ENCODE peak calls at places on chromosome 11, in five cellular contexts. N is mesenchymal stem cell, T is H9, U is neuronal stem cell, J is H1. M is an unnamed sample.
A peak's percentile ranks its signal among the peaks of the same experiment; 100 is the strongest.

GRCh38 chr11:99509863-99510262 is 489.1 kb downstream of the CNTN5 start:
- DNase-seq in U (no peak), N (no peak), T (no peak), J (no peak), M (no peak)

GRCh38 chr11:121572581-121573059 is 119.9 kb upstream of the SORL1-AS1 start:
- DNase-seq in J (no peak), N (no peak), T (no peak), U (no peak), M (no peak)

GRCh38 chr11:73047773-73048371 is 94.2 kb downstream of the FCHSD2 start:
- DNase-seq in U (no peak), J (no peak), T (no peak), N (peak; percentile 22), M (no peak)

GRCh38 chr11:67584881-67585873 is 1.6 kb downstream of the GSTP1 start:
- DNase-seq in U (no peak), J (no peak), T (no peak), N (peak; percentile 21), M (no peak)

GRCh38 chr11:112844530-112844929 is 116.7 kb upstream of the NCAM1 start:
- DNase-seq in J (peak; percentile 22), T (no peak), N (no peak), U (peak; percentile 48), M (no peak)

GRCh38 chr11:74546752-74547151 is 45.6 kb upstream of the POLD3 start:
- DNase-seq in N (no peak), J (no peak), U (no peak), T (no peak), M (no peak)

GRCh38 chr11:82872377-82873150 is 27.7 kb downstream of the PRCP start:
- DNase-seq in U (no peak), N (no peak), J (no peak), T (no peak), M (no peak)

GRCh38 chr11:63896071-63896470 is 20.9 kb downstream of the RCOR2 start:
- DNase-seq in U (no peak), T (no peak), J (no peak), N (no peak), M (no peak)

GRCh38 chr11:132024587-132025295 is 654.3 kb downstream of the NTM start:
- DNase-seq in T (no peak), N (peak; percentile 83), J (no peak), U (no peak), M (peak; percentile 68)

GRCh38 chr11:121415861-121416260 is 36.3 kb upstream of the SORL1 start:
- DNase-seq in T (no peak), J (no peak), N (no peak), U (no peak), M (peak; percentile 10)

GRCh38 chr11:29063630-29064361 is 953.0 kb downstream of the KCNA4 start:
- DNase-seq in T (no peak), N (peak; percentile 14), J (no peak), U (no peak), M (no peak)

GRCh38 chr11:44407211-44407996 is 97.5 kb upstream of the ALX4 start:
- DNase-seq in N (no peak), U (no peak), J (no peak), T (no peak), M (no peak)

GRCh38 chr11:73085189-73085875 is 56.8 kb downstream of the FCHSD2 start:
- DNase-seq in N (peak; percentile 14), U (no peak), J (no peak), T (no peak), M (no peak)

GRCh38 chr11:110092577-110093406 is at the start of gene ZC3H12C:
- DNase-seq in U (peak; percentile 78), J (peak; percentile 81), N (peak; percentile 93), T (peak; percentile 79), M (peak; percentile 83)

GRCh38 chr11:27388869-27389268 is 25.9 kb upstream of the CCDC34 start:
- DNase-seq in T (no peak), J (no peak), U (no peak), N (no peak), M (no peak)

GRCh38 chr11:102530558-102530957 is at the start of gene MMP7:
- DNase-seq in T (no peak), N (peak; percentile 56), U (no peak), J (no peak), M (no peak)

GRCh38 chr11:26621147-26621546 is 49.1 kb upstream of the MUC15 start:
- DNase-seq in J (no peak), T (no peak), N (peak; percentile 73), U (no peak), M (no peak)

GRCh38 chr11:2379471-2380174 is 2.5 kb downstream of the CD81 start:
- DNase-seq in U (no peak), N (no peak), T (no peak), J (no peak), M (no peak)

GRCh38 chr11:67261942-67262681 is 4.2 kb upstream of the GRK2 start:
- DNase-seq in T (no peak), J (no peak), U (no peak), N (no peak), M (peak; percentile 77)

GRCh38 chr11:3199537-3200295 is 18.9 kb downstream of the MRGPRG start:
- DNase-seq in U (no peak), T (no peak), N (no peak), J (no peak), M (no peak)

GRCh38 chr11:131907371-131907770 is 537.0 kb downstream of the NTM start:
- DNase-seq in U (no peak), J (no peak), N (no peak), T (no peak), M (no peak)

GRCh38 chr11:16195659-16196058 is 160.7 kb downstream of the SOX6 start:
- DNase-seq in T (no peak), U (no peak), J (no peak), N (no peak), M (peak; percentile 57)

GRCh38 chr11:102109896-102110760 is at the start of gene YAP1:
- DNase-seq in T (peak; percentile 91), N (peak; percentile 96), J (peak; percentile 91), U (peak; percentile 94), M (peak; percentile 93)

GRCh38 chr11:103499710-103500340 is 390.6 kb downstream of the DYNC2H1 start:
- DNase-seq in T (no peak), U (no peak), J (no peak), N (no peak), M (no peak)

GRCh38 chr11:69374110-69374981 is 80.4 kb downstream of the MYEOV start:
- DNase-seq in N (no peak), J (peak; percentile 41), T (peak; percentile 45), U (no peak), M (no peak)

GRCh38 chr11:65634905-65635731 is 2.8 kb upstream of the SIPA1 start:
- DNase-seq in T (no peak), J (no peak), N (no peak), U (no peak), M (no peak)

GRCh38 chr11:2523821-2524391 is 79.1 kb downstream of the KCNQ1 start:
- DNase-seq in N (no peak), T (peak; percentile 18), J (no peak), U (no peak), M (no peak)

GRCh38 chr11:128434411-128434810 is 152.9 kb downstream of the ETS1 start:
- DNase-seq in J (no peak), N (no peak), T (no peak), U (no peak), M (no peak)

GRCh38 chr11:72850832-72851231 is 36.6 kb downstream of the ATG16L2 start:
- DNase-seq in J (no peak), N (no peak), U (no peak), T (no peak), M (no peak)

GRCh38 chr11:63939351-63939920 is 634 bp downstream of the NAA40 start:
- DNase-seq in U (no peak), J (no peak), N (peak; percentile 47), T (peak; percentile 44), M (peak; percentile 49)

GRCh38 chr11:126155402-126156187 is 55.9 kb downstream of the RPUSD4 start:
- DNase-seq in T (no peak), U (no peak), N (no peak), J (no peak), M (no peak)
- H2BK12ac ChIP-seq in T (no peak overlapping the region), U (peak overlapping the region; percentile 3), N (no peak overlapping the region), J (no peak overlapping the region), M (no peak overlapping the region)

GRCh38 chr11:93905384-93905783 is 55.0 kb upstream of the VSTM5 start:
- DNase-seq in N (peak; percentile 18), J (no peak), T (no peak), U (no peak), M (peak; percentile 97)
- H2BK12ac ChIP-seq in N (no peak overlapping the region), J (no peak overlapping the region), T (no peak overlapping the region), U (no peak overlapping the region), M (no peak overlapping the region)

DNA sequence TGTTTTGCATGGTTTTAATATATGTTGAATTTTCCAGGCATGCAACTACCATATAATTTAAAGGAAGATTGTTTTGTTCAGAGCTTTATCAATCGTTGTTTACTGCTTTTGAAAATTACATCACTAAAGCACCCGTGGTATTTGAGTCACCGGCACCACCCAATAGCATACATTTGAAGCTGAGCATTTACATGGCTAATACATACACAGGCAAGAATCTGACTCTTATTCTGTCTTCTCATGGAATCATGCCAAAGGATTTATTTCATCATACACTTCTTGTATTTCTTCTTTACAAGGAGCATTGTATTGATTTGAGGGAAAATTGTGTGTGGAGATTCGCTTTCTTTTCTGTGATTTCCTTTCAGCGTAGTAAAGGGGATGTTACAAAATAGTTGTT is 13.1 kb upstream of the CD3E start:
- DNase-seq in J (no peak), T (no peak), U (no peak), N (no peak), M (peak; percentile 26)
- H2BK12ac ChIP-seq in J (no peak overlapping the region), T (no peak overlapping the region), U (no peak overlapping the region), N (no peak overlapping the region), M (no peak overlapping the region)

GRCh38 chr11:61642162-61642561 is 38.0 kb upstream of the DAGLA start:
- DNase-seq in N (no peak), J (no peak), T (no peak), U (no peak), M (no peak)
- H2BK12ac ChIP-seq in N (no peak overlapping the region), J (no peak overlapping the region), T (no peak overlapping the region), U (no peak overlapping the region), M (no peak overlapping the region)